ENCODE peak calls at places on chromosomes 11 and 22, in seven cellular contexts. G is T47D; X is effector memory CD8-positive, alpha-beta T cell; Q is dorsolateral prefrontal cortex; K is H1; L is NCI-H2081; M is colonic mucosa. V is an unnamed sample.

GRCh38 chr22:17518379-17518778 is 44.9 kb upstream of the SLC25A18 start:
- DNase-seq in G (no peak), M (no peak), K (no peak), Q (no peak), L (no peak), X (no peak), V (no peak)

GRCh38 chr11:113664981-113665710 is 41.0 kb downstream of the TMPRSS5 start:
- DNase-seq in M (peak), K (no peak), X (no peak), G (no peak), Q (no peak), L (no peak), V (no peak)

GRCh38 chr22:46727813-46728364 is 10.2 kb downstream of the CERK start:
- DNase-seq in G (no peak), X (no peak), L (no peak), M (no peak), Q (no peak), K (no peak), V (no peak)

GRCh38 chr11:123481647-123482046 is 51.6 kb downstream of the GRAMD1B start:
- DNase-seq in M (no peak), G (no peak), Q (no peak), X (no peak), K (no peak), L (no peak), V (no peak)

GRCh38 chr11:125079151-125079877 is 16.2 kb downstream of the SLC37A2 start:
- DNase-seq in K (no peak), Q (no peak), G (no peak), L (no peak), M (no peak), X (no peak), V (no peak)

GRCh38 chr11:68987211-68987610 is 6.4 kb upstream of the MRGPRD start:
- DNase-seq in Q (no peak), L (no peak), M (no peak), K (no peak), G (no peak), X (no peak), V (no peak)

GRCh38 chr11:69257838-69258658 is 35.9 kb upstream of the MYEOV start:
- DNase-seq in L (no peak), G (no peak), M (no peak), X (no peak), Q (no peak), K (no peak), V (no peak)

GRCh38 chr11:64060861-64061444 is 25.2 kb downstream of the FLRT1 start:
- DNase-seq in M (peak), X (peak), L (peak), Q (no peak), G (no peak), K (peak), V (no peak)

GRCh38 chr22:24434472-24435322 is 7.3 kb downstream of the ADORA2A start:
- DNase-seq in L (no peak), K (no peak), M (no peak), Q (peak), X (peak), G (no peak), V (peak)

GRCh38 chr22:27880778-27881394 is 38.2 kb downstream of the PITPNB start:
- DNase-seq in G (peak), Q (no peak), X (peak), M (peak), L (no peak), K (no peak), V (no peak)

GRCh38 chr11:86548278-86548917 is 124.0 kb downstream of the ME3 start:
- DNase-seq in X (no peak), Q (no peak), K (no peak), L (no peak), M (no peak), G (no peak), V (no peak)

GRCh38 chr11:97033178-97033577 is 643.4 kb downstream of the JRKL start:
- DNase-seq in Q (no peak), M (no peak), G (no peak), X (no peak), L (no peak), K (no peak), V (no peak)

GRCh38 chr11:68839953-68840641 is 1.6 kb downstream of the CPT1A start:
- DNase-seq in X (no peak), L (no peak), M (peak), Q (no peak), K (no peak), G (peak), V (no peak)

GRCh38 chr11:119341222-119342022 is 739 bp upstream of the C1QTNF5 start:
- DNase-seq in Q (no peak), M (no peak), K (no peak), L (no peak), X (no peak), G (no peak), V (no peak)

GRCh38 chr11:99325807-99326206 is 305.1 kb downstream of the CNTN5 start:
- DNase-seq in X (no peak), G (no peak), K (no peak), M (no peak), Q (no peak), L (no peak), V (no peak)

GRCh38 chr11:133971871-133972270 is 15.1 kb upstream of the IGSF9B start:
- DNase-seq in Q (no peak), G (no peak), M (no peak), L (no peak), X (no peak), K (no peak), V (no peak)

GRCh38 chr11:12731841-12732336 is 57.7 kb downstream of the TEAD1 start:
- DNase-seq in G (no peak), Q (no peak), M (no peak), L (no peak), X (no peak), K (no peak), V (no peak)

GRCh38 chr11:112828433-112828832 is 132.8 kb upstream of the NCAM1 start:
- DNase-seq in M (no peak), X (no peak), K (no peak), Q (no peak), L (no peak), G (no peak), V (no peak)

GRCh38 chr11:78228467-78228866 is 39.7 kb downstream of the USP35 start:
- DNase-seq in K (no peak), Q (no peak), X (no peak), L (peak), M (peak), G (peak), V (no peak)

V was measured in activated CD4-positive, CD25-positive, alpha-beta regulatory T cell treated with anti-CD3 and anti-CD28 coated beads, Interleukin-2, amount 50 U/mL, for 16 hours.